ENCODE peak calls at places on chromosome X, in seven cellular contexts. R is HuH-7; N is suprapubic skin; B is activated CD8-positive, alpha-beta memory T cell treated with anti-CD3 and anti-CD28 coated beads for 1 hour; P is GM13976; D is A549; W is D341Med. K is an unnamed sample.
A peak's percentile ranks its signal among the peaks of the same experiment; 100 is the strongest.

GRCh38 chrX:134472041-134472440 is 12.1 kb downstream of the HPRT1 start:
- DNase-seq in R (no peak), N (no peak), B (no peak), P (no peak), D (no peak), W (no peak), K (no peak)

GRCh38 chrX:13515181-13515930 is 54.0 kb upstream of the EGFL6 start:
- DNase-seq in R (no peak), N (no peak), B (no peak), P (no peak), D (no peak), W (no peak), K (no peak)

GRCh38 chrX:139202742-139203410 is 327.7 kb upstream of the F9 start:
- DNase-seq in R (no peak), N (no peak), B (no peak), P (no peak), D (no peak), W (peak; percentile 6), K (no peak)

GRCh38 chrX:79413009-79413408 is 45.9 kb upstream of the ITM2A start:
- DNase-seq in R (no peak), N (no peak), B (no peak), P (peak; percentile 15), D (no peak), W (no peak), K (no peak)

GRCh38 chrX:108307408-108308085 is 130.7 kb downstream of the COL4A6 start:
- DNase-seq in R (peak; percentile 11), N (no peak), B (no peak), P (no peak), D (no peak), W (no peak), K (no peak)

GRCh38 chrX:84320606-84321005 is 132.6 kb upstream of the RPS6KA6 start:
- DNase-seq in R (no peak), N (no peak), B (no peak), P (no peak), D (no peak), W (no peak), K (no peak)

GRCh38 chrX:141439651-141440050 is 144.9 kb downstream of the SPANXA1 start:
- DNase-seq in R (no peak), N (no peak), B (no peak), P (no peak), D (no peak), W (no peak), K (no peak)

GRCh38 chrX:72716766-72717165 is 2.7 kb upstream of the PHKA1 start:
- DNase-seq in R (no peak), N (no peak), B (no peak), P (no peak), D (no peak), W (no peak), K (no peak)

GRCh38 chrX:48003367-48003757 is 427 bp downstream of the ZNF182 start:
- DNase-seq in R (no peak), N (no peak), B (no peak), P (peak; percentile 25), D (peak; percentile 4), W (peak; percentile 27), K (no peak)

GRCh38 chrX:90040807-90041206 is 119.1 kb downstream of the TGIF2LX start:
- DNase-seq in R (no peak), N (no peak), B (no peak), P (no peak), D (no peak), W (no peak), K (no peak)